ENCODE peak calls at places on chromosome 15, in ten cellular contexts. H is heart left ventricle, C is astrocyte of the spinal cord, J is mucosa of descending colon, K is lower lobe of right lung, L is tibial nerve, V is Panc1, A is mesothelial cell of epicardium, G is fibroblast of lung, I is AG04450. P is an unnamed sample.
A peak's percentile ranks its signal among the peaks of the same experiment; 100 is the strongest.

GRCh38 chr15:97037080-97037479 is 706.6 kb downstream of the NR2F2 start:
- DNase-seq in A (no peak), C (peak; percentile 5), L (no peak), J (no peak), K (no peak), V (no peak), I (no peak), G (peak; percentile 6), H (no peak), P (no peak)

GRCh38 chr15:53910236-53910849 is 67.9 kb upstream of the UNC13C start:
- DNase-seq in I (no peak), K (no peak), H (no peak), C (no peak), J (no peak), A (no peak), L (no peak), G (no peak), V (no peak), P (no peak)

GRCh38 chr15:44715142-44715796 is 4.0 kb downstream of the B2M start:
- DNase-seq in I (no peak), K (no peak), V (no peak), L (no peak), G (no peak), H (no peak), J (no peak), A (no peak), C (no peak), P (no peak)

GRCh38 chr15:52180196-52180835 is 10.9 kb downstream of the GNB5 start:
- DNase-seq in J (peak; percentile 31), V (no peak), L (no peak), K (peak; percentile 54), C (no peak), H (no peak), A (no peak), G (no peak), I (no peak), P (no peak)

GRCh38 chr15:96123630-96124187 is 206.8 kb upstream of the NR2F2 start:
- DNase-seq in G (no peak), I (no peak), H (no peak), V (no peak), K (no peak), L (no peak), A (no peak), C (no peak), J (no peak), P (no peak)

GRCh38 chr15:92059036-92059970 is 205.8 kb downstream of the SLCO3A1 start:
- DNase-seq in V (no peak), I (no peak), L (no peak), A (no peak), H (peak; percentile 58), C (no peak), G (no peak), K (no peak), J (no peak), P (no peak)

GRCh38 chr15:48355377-48355776 is 24.1 kb downstream of the DUT start:
- DNase-seq in K (no peak), L (no peak), A (no peak), J (no peak), I (no peak), C (peak; percentile 26), H (peak; percentile 32), G (peak; percentile 52), V (no peak), P (no peak)

GRCh38 chr15:59349715-59350420 is 22.8 kb downstream of the MYO1E start:
- DNase-seq in V (peak; percentile 82), I (peak; percentile 61), C (peak; percentile 93), H (peak; percentile 63), J (no peak), K (no peak), L (no peak), A (no peak), G (peak; percentile 77), P (no peak)

GRCh38 chr15:73677146-73677607 is 7.0 kb upstream of the CD276 start:
- DNase-seq in C (peak; percentile 63), H (peak; percentile 54), I (no peak), G (peak; percentile 77), A (peak; percentile 69), K (peak; percentile 57), V (peak; percentile 46), J (peak; percentile 90), L (peak; percentile 86), P (peak; percentile 37)

GRCh38 chr15:47185222-47185800 is 532.0 kb upstream of the SEMA6D start:
- DNase-seq in I (no peak), K (no peak), A (no peak), L (no peak), H (no peak), V (no peak), G (peak; percentile 17), C (no peak), J (no peak), P (no peak)

GRCh38 chr15:42148808-42149492 is 7.5 kb downstream of the PLA2G4F start:
- DNase-seq in A (peak; percentile 29), H (peak; percentile 45), I (no peak), C (no peak), V (no peak), L (no peak), J (no peak), K (no peak), G (no peak), P (no peak)

GRCh38 chr15:85407421-85408269 is 27.2 kb downstream of the AKAP13 start:
- DNase-seq in H (no peak), C (peak; percentile 89), V (no peak), L (no peak), I (peak; percentile 56), A (no peak), G (peak; percentile 87), J (no peak), K (no peak), P (no peak)

GRCh38 chr15:31328425-31328998 is 1.9 kb downstream of the KLF13 start:
- DNase-seq in C (peak; percentile 23), K (peak; percentile 83), J (no peak), I (no peak), G (no peak), V (no peak), A (no peak), H (no peak), L (no peak), P (no peak)

GRCh38 chr15:31758126-31758525 is 272.2 kb upstream of the CHRNA7 start:
- DNase-seq in J (peak; percentile 84), L (peak; percentile 20), K (peak; percentile 59), G (peak; percentile 6), H (peak; percentile 52), C (no peak), I (no peak), V (no peak), A (no peak), P (no peak)

GRCh38 chr15:39543651-39544050 is 37.2 kb upstream of the THBS1 start:
- DNase-seq in A (no peak), C (no peak), G (peak; percentile 29), L (no peak), J (no peak), K (no peak), V (no peak), H (no peak), I (no peak), P (no peak)
- TF ChIP-seq CTCF in A (no peak), C (peak; percentile 4), G (no peak), L (no peak), J (no peak), K (no peak), V (no peak), H (no peak), I (no peak), P (no peak)

GRCh38 chr15:60372756-60373155 is 25.0 kb downstream of the ANXA2 start:
- DNase-seq in I (no peak), H (no peak), G (no peak), C (no peak), V (no peak), A (no peak), K (no peak), J (no peak), L (no peak), P (no peak)

GRCh38 chr15:60372223-60372622 is 25.6 kb downstream of the ANXA2 start:
- DNase-seq in K (no peak), V (no peak), A (no peak), I (no peak), C (no peak), L (no peak), J (no peak), G (no peak), H (no peak), P (no peak)

GRCh38 chr15:60370105-60370803 is 27.5 kb downstream of the ANXA2 start:
- DNase-seq in C (no peak), K (no peak), A (no peak), J (peak; percentile 59), I (no peak), H (no peak), G (no peak), V (no peak), L (no peak), P (no peak)

GRCh38 chr15:60369696-60370095 is 28.1 kb downstream of the ANXA2 start:
- DNase-seq in A (no peak), J (no peak), L (no peak), V (no peak), I (no peak), G (no peak), C (no peak), K (no peak), H (no peak), P (no peak)

GRCh38 chr15:60370804-60371700 is 26.7 kb downstream of the ANXA2 start:
- DNase-seq in C (peak; percentile 99), J (peak; percentile 76), H (peak; percentile 86), K (no peak), I (peak; percentile 94), L (peak; percentile 89), A (no peak), G (peak; percentile 97), V (peak; percentile 96), P (no peak)
- TF ChIP-seq CTCF in C (no peak), J (no peak), H (no peak), K (no peak), I (no peak), L (no peak), A (no peak), G (no peak), V (peak; percentile 42), P (no peak)

GRCh38 chr15:61621146-61621545 is 392.0 kb upstream of the RORA start:
- DNase-seq in I (no peak), L (no peak), C (no peak), A (peak; percentile 49), J (peak; percentile 24), G (no peak), K (no peak), H (no peak), V (no peak), P (peak; percentile 16)
- TF ChIP-seq CTCF in I (peak; percentile 13), L (no peak), C (peak; percentile 45), A (peak; percentile 21), J (no peak), G (no peak), K (peak; percentile 36), H (no peak), V (peak; percentile 70), P (peak; percentile 77)

DNA sequence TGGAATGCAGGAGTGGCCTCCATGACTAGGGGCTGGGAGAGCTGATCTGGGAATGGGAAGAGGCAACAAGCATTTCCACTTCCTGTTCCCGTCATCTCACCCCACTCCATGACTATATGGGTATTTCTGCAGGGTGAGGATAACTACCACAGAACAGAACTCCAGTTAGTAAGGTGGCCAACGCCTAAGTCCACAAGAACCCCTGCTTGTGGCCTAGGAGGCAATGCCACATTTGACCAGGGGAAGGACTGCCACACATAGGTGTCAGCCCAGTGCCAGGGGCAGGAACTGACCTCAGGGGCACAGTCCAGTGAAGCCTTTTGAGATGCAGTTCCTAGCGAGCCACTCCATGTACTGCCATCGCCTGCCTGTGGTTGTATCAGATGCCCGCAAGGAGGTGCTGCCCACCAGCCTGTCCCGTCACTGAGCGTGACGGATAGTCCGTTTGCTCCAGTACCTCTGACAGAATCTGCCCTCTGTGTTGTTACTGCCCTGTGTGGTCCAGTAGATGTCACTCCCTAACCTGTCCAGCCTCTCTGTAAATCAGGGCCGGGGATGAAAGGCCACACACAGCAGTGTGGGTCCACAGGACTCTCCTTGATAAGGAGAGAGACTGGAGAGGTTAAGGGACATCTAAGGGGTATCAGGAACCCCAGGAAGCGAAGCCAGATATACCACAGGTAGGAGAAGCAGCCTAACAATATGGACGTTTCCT is 3.5 kb upstream of the MTFMT start:
- DNase-seq in J (peak; percentile 72), C (peak; percentile 53), K (peak; percentile 66), V (peak; percentile 64), I (no peak), G (peak; percentile 71), H (peak; percentile 69), L (no peak), A (no peak), P (peak; percentile 49)
- TF ChIP-seq CTCF in J (peak; percentile 78), C (peak; percentile 83), K (peak; percentile 69), V (peak; percentile 88), I (peak; percentile 71), G (peak; percentile 60), H (peak; percentile 50), L (peak; percentile 61), A (peak; percentile 55), P (peak; percentile 71)